ENCODE peak calls at places on chromosomes 3 and 15, in eight cellular contexts. J is sigmoid colon; F is astrocyte of the spinal cord; C is activated effector memory CD4-positive, alpha-beta T cell treated with anti-CD3 and anti-CD28 coated beads, Interleukin-2, amount 50 U/mL, for 16 hours; X is fibroblast of gingiva; Z is pancreas; S is KBM-7; G is iris pigment epithelial cell. Q is an unnamed sample.

GRCh38 chr15:27804569-27805260 is 294.4 kb downstream of the OCA2 start:
- DNase-seq in J (no peak), S (no peak), Z (no peak), G (no peak), F (no peak), C (no peak), X (no peak), Q (no peak)

GRCh38 chr3:24387493-24387892 is 107.2 kb downstream of the THRB start:
- DNase-seq in C (no peak), G (peak), S (no peak), Z (no peak), J (no peak), X (peak), F (peak), Q (no peak)

GRCh38 chr15:43514241-43515057 is 3.0 kb upstream of the MAP1A start:
- DNase-seq in C (no peak), Z (no peak), F (no peak), G (peak), X (no peak), J (no peak), S (peak), Q (no peak)

GRCh38 chr3:170745211-170745718 is 124.7 kb downstream of the RPL22L1 start:
- DNase-seq in J (no peak), S (no peak), Z (no peak), C (no peak), X (no peak), G (peak), F (peak), Q (no peak)

GRCh38 chr3:195854628-195855300 is 43.0 kb upstream of the MUC4 start:
- DNase-seq in C (no peak), J (no peak), Z (no peak), X (no peak), S (no peak), G (no peak), F (no peak), Q (no peak)

GRCh38 chr3:62128028-62128427 is 245.3 kb downstream of the FEZF2 start:
- DNase-seq in Z (no peak), S (no peak), J (no peak), X (peak), F (no peak), G (no peak), C (no peak), Q (no peak)

GRCh38 chr3:143002083-143002712 is 828 bp downstream of the U2SURP start:
- DNase-seq in J (no peak), Z (peak), X (peak), G (peak), S (peak), C (no peak), F (peak), Q (no peak)

GRCh38 chr15:67066041-67067021 is 929 bp downstream of the SMAD3 start:
- DNase-seq in J (peak), F (no peak), C (peak), X (no peak), S (no peak), Z (no peak), G (peak), Q (peak)

GRCh38 chr3:24460974-24461373 is 33.7 kb downstream of the THRB start:
- DNase-seq in F (no peak), G (peak), C (no peak), J (no peak), S (no peak), X (peak), Z (no peak), Q (no peak)

GRCh38 chr15:98599911-98600685 is 48.2 kb upstream of the IGF1R start:
- DNase-seq in G (peak), F (peak), S (no peak), X (peak), J (no peak), Z (peak), C (peak), Q (peak)

GRCh38 chr3:158847885-158848284 is 46.0 kb downstream of the MFSD1 start:
- DNase-seq in F (no peak), X (no peak), S (no peak), C (no peak), Z (no peak), G (no peak), J (no peak), Q (no peak)

GRCh38 chr3:194043516-194043915 is 92.4 kb upstream of the HES1 start:
- DNase-seq in F (peak), J (no peak), S (no peak), C (no peak), G (peak), Z (no peak), X (no peak), Q (no peak)

GRCh38 chr15:70033529-70034140 is 64.1 kb downstream of the TLE3 start:
- DNase-seq in C (peak), Z (no peak), F (no peak), J (peak), G (peak), X (no peak), S (no peak), Q (peak)

GRCh38 chr15:69163124-69163669 is 2.8 kb downstream of the GLCE start:
- DNase-seq in F (no peak), S (no peak), C (no peak), Z (no peak), X (no peak), J (no peak), G (no peak), Q (no peak)

GRCh38 chr15:82031871-82032270 is 13.9 kb downstream of the MEX3B start:
- DNase-seq in X (no peak), G (no peak), F (no peak), J (no peak), S (peak), C (no peak), Z (no peak), Q (no peak)

GRCh38 chr3:71582612-71583568 is 638 bp downstream of the FOXP1 start:
- DNase-seq in G (peak), Z (peak), X (no peak), C (peak), F (peak), J (peak), S (peak), Q (peak)

GRCh38 chr15:56031836-56032235 is 38.4 kb upstream of the NEDD4 start:
- DNase-seq in F (no peak), J (no peak), X (no peak), S (no peak), G (no peak), Z (no peak), C (no peak), Q (no peak)

GRCh38 chr15:20659265-20659664 is 117.7 kb upstream of the GOLGA6L6 start:
- DNase-seq in G (no peak), J (no peak), F (no peak), Z (no peak), C (no peak), S (no peak), X (no peak), Q (no peak)

GRCh38 chr15:89654847-89655805 is at the start of gene KIF7:
- DNase-seq in C (peak), S (no peak), Z (no peak), J (peak), G (peak), F (peak), X (peak), Q (peak)

GRCh38 chr15:101641134-101641764 is 10.9 kb downstream of the TM2D3 start:
- DNase-seq in S (peak), J (peak), Z (no peak), X (peak), F (peak), C (peak), G (peak), Q (peak)

GRCh38 chr15:36156855-36157521 is 422.4 kb upstream of the CDIN1 start:
- DNase-seq in J (peak), F (peak), Z (no peak), S (no peak), X (peak), G (peak), C (no peak), Q (no peak)

GRCh38 chr3:50662408-50662807 is 12.3 kb upstream of the DOCK3 start:
- DNase-seq in C (no peak), Z (no peak), X (no peak), J (no peak), G (no peak), S (no peak), F (no peak), Q (peak)

GRCh38 chr3:60192297-60193114 is 1058.7 kb downstream of the FHIT start:
- DNase-seq in Z (no peak), J (no peak), G (no peak), X (no peak), C (no peak), F (no peak), S (no peak), Q (no peak)

GRCh38 chr15:55289011-55289572 is 521 bp downstream of the RAB27A start:
- DNase-seq in X (peak), G (peak), Z (peak), S (no peak), J (peak), F (peak), C (peak), Q (peak)

GRCh38 chr15:77526582-77527163 is 106.0 kb downstream of the HMG20A start:
- DNase-seq in Z (no peak), S (no peak), J (peak), C (peak), X (no peak), G (no peak), F (no peak), Q (peak)

GRCh38 chr3:185337231-185337816 is 25.6 kb upstream of the MAP3K13 start:
- DNase-seq in S (no peak), J (no peak), C (no peak), G (no peak), F (no peak), Z (no peak), X (no peak), Q (no peak)

GRCh38 chr15:84023636-84024035 is 211.9 kb upstream of the GOLGA6L4 start:
- DNase-seq in F (no peak), Z (no peak), S (peak), G (peak), J (no peak), C (no peak), X (no peak), Q (no peak)

GRCh38 chr3:77686560-77686959 is 646.7 kb downstream of the ROBO2 start:
- DNase-seq in C (no peak), Z (no peak), J (no peak), S (no peak), F (no peak), G (no peak), X (no peak), Q (no peak)

GRCh38 chr3:69775751-69776150 is 36.5 kb downstream of the MITF start:
- DNase-seq in C (no peak), S (no peak), F (no peak), Z (no peak), X (no peak), J (no peak), G (no peak), Q (no peak)

GRCh38 chr3:1275495-1275894 is 182.7 kb downstream of the CNTN6 start:
- DNase-seq in S (peak), C (no peak), G (peak), F (no peak), J (no peak), X (no peak), Z (no peak), Q (no peak)

GRCh38 chr3:117407317-117407716 is 697.7 kb downstream of the TUSC7 start:
- DNase-seq in C (no peak), X (no peak), Z (no peak), J (no peak), F (no peak), G (peak), S (peak), Q (no peak)

GRCh38 chr15:64507293-64507802 is 47.0 kb downstream of the ZNF609 start:
- DNase-seq in Z (peak), S (peak), C (peak), J (peak), G (peak), X (peak), F (peak), Q (peak)

GRCh38 chr15:94287794-94288246 is 56.5 kb downstream of the MCTP2 start:
- DNase-seq in X (no peak), Z (no peak), G (no peak), J (no peak), C (no peak), F (no peak), S (peak), Q (no peak)

GRCh38 chr15:77118787-77119410 is 48.0 kb upstream of the TSPAN3 start:
- DNase-seq in F (peak), X (peak), C (no peak), G (peak), Z (peak), J (no peak), S (peak), Q (no peak)

GRCh38 chr3:150407051-150407817 is 864 bp upstream of the TSC22D2 start:
- DNase-seq in J (no peak), X (peak), C (no peak), Z (no peak), G (no peak), S (no peak), F (no peak), Q (no peak)